ENCODE peak calls at places on chromosomes 2 and 18, in four cellular contexts. A, S, J and N are unnamed samples.
A peak's percentile ranks its signal among the peaks of the same experiment; 100 is the strongest.

GRCh38 chr2:17355608-17356329 is 162.5 kb downstream of the RAD51AP2 start:
- DNase-seq in A (peak; percentile 46), J (no peak), S (no peak), N (no peak)

GRCh38 chr2:144771348-144771747 is 251.4 kb upstream of the ZEB2 start:
- DNase-seq in S (no peak), J (no peak), A (no peak), N (no peak)

GRCh38 chr2:24820598-24821432 is 27.6 kb downstream of the CENPO start:
- DNase-seq in J (no peak), A (no peak), S (no peak), N (no peak)

GRCh38 chr2:116094196-116094595 is 1651.8 kb downstream of the DPP10 start:
- DNase-seq in A (no peak), J (no peak), S (peak; percentile 9), N (no peak)

GRCh38 chr2:179613701-179614100 is 247.7 kb downstream of the ZNF385B start:
- DNase-seq in A (no peak), S (no peak), J (no peak), N (no peak)

GRCh38 chr2:177242136-177242987 is 22.2 kb downstream of the NFE2L2 start:
- DNase-seq in A (no peak), J (no peak), S (no peak), N (peak; percentile 77)

GRCh38 chr2:106095478-106096392 is 98.4 kb downstream of the UXS1 start:
- DNase-seq in A (no peak), S (no peak), J (no peak), N (no peak)

GRCh38 chr2:160137457-160137856 is 62.6 kb downstream of the ITGB6 start:
- DNase-seq in S (no peak), A (no peak), J (no peak), N (no peak)

DNA sequence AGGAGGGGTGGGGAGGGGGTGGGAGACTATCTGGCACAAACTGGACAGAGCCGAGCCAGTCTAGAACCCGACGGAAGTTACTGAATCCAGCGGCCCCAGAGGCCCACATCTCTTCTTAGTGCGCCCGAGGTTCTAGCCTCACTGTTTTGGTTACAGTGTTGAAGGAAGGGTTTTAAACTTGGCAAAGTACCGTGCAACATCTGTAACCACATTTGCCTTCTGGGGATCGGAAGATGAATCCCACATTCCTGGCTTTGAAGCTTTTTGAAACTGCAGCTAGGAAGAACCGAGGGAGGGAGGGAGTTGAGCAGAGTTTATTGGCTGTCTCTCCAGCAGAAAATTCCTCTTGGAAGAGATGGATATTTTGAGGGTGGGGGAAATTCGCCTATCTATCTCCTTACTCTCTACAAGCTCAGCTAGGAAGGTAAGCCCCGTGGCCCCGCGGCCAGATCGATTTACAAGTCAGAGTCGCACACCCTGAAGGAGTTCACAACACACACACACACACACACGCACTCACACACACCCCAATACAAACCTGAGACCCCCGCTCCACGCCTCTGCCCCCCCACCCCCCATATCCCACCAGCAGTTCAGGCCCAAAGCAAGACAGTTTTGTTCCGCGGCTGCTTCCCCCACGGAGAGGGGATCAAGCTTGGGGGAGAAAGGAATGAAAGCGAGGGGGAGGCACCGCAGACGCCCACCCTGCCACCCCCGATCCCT is 972 bp downstream of the ACVR1 start:
- DNase-seq in S (peak; percentile 72), A (peak; percentile 15), J (peak; percentile 18), N (peak; percentile 65)
- H2AFZ ChIP-seq in S (peak overlapping the region; percentile 38), A (peak overlapping the region; percentile 74), J (peak overlapping the region; percentile 80), N (peak overlapping the region; percentile 19)

GRCh38 chr2:54455584-54456525 is at the start of gene SPTBN1:
- DNase-seq in S (peak; percentile 92), J (peak; percentile 61), A (peak; percentile 73), N (peak; percentile 94)
- TF ChIP-seq EZH2 in S (peak; percentile 21), J (no peak), A (no peak), N (no peak)

GRCh38 chr2:168713325-168713724 is 89.1 kb upstream of the NOSTRIN start:
- DNase-seq in A (no peak), J (no peak), S (no peak), N (no peak)
- H3K9me3 ChIP-seq in A (no peaks in the 10 kb centered on the region), J (no peaks in the 10 kb centered on the region), S (no peaks in the 10 kb centered on the region), N (no peaks in the 10 kb centered on the region)

GRCh38 chr18:74115046-74115445 is 32.6 kb downstream of the FBXO15 start:
- DNase-seq in A (no peak), J (no peak), S (no peak), N (no peak)
- H2AFZ ChIP-seq in A (no peak overlapping the region), J (no peak overlapping the region), S (peak overlapping the region; percentile 70), N (no peak overlapping the region)

GRCh38 chr2:138842341-138842740 is 62.2 kb upstream of the NXPH2 start:
- DNase-seq in A (no peak), S (no peak), J (no peak), N (no peak)

GRCh38 chr2:138846216-138846821 is 66.1 kb upstream of the NXPH2 start:
- DNase-seq in J (peak; percentile 40), A (peak; percentile 64), S (peak; percentile 50), N (peak; percentile 65)

GRCh38 chr2:138841459-138841858 is 61.3 kb upstream of the NXPH2 start:
- DNase-seq in S (peak; percentile 11), J (no peak), A (no peak), N (no peak)
- TF ChIP-seq EZH2 in S (no peak), J (no peak), A (no peak), N (no peak)